ENCODE peak calls at places on chromosomes 11 and 22, in ten cellular contexts. B is activated CD4-positive, alpha-beta T cell treated with anti-CD3 and anti-CD28 coated beads, Interleukin-2, amount 10 ng/mL, durations not matched to agents 7 days and 5 days; Q is B cell; C is fibroblast of lung; G is stimulated activated CD8-positive, alpha-beta memory T cell treated with anti-CD3 and anti-CD28 coated beads, Interleukin-12 subunit alpha, Interleukin-12 subunit beta, amount 100 ng/mL, for 1 hour; I is OCI-LY7; P is activated naive CD8-positive, alpha-beta T cell treated with anti-CD3 and anti-CD28 coated beads, Interleukin-2, amount 50 U/mL, for 24 hours; J is kidney; X is activated CD4-positive, alpha-beta memory T cell treated with anti-CD3 and anti-CD28 coated beads, Interleukin-2, amount 10 ng/mL, durations not matched to agents 7 days and 5 days; E is left cardiac atrium. V is an unnamed sample.

GRCh38 chr11:46450846-46451470 is 59.4 kb upstream of the CHRM4 start:
- DNase-seq in B (no peak), Q (no peak), C (no peak), G (no peak), I (no peak), P (no peak), J (no peak), X (no peak), E (no peak), V (no peak)

GRCh38 chr11:134538793-134539192 is 126.8 kb upstream of the B3GAT1 start:
- DNase-seq in B (no peak), Q (no peak), C (no peak), G (no peak), I (no peak), P (no peak), J (peak), X (peak), E (no peak), V (no peak)

GRCh38 chr22:39175127-39176066 is 22.9 kb upstream of the CBX7 start:
- DNase-seq in B (no peak), Q (no peak), C (no peak), G (no peak), I (no peak), P (no peak), J (peak), X (no peak), E (no peak), V (no peak)

GRCh38 chr11:112485280-112485679 is 224.6 kb upstream of the PLET1 start:
- DNase-seq in B (no peak), Q (no peak), C (no peak), G (no peak), I (no peak), P (no peak), J (no peak), X (no peak), E (no peak), V (no peak)

GRCh38 chr22:31185056-31185455 is 25.1 kb downstream of the RNF185 start:
- DNase-seq in B (no peak), Q (no peak), C (peak), G (no peak), I (no peak), P (no peak), J (no peak), X (no peak), E (no peak), V (no peak)

GRCh38 chr22:44828193-44828592 is 75.8 kb downstream of the ARHGAP8 start:
- DNase-seq in B (no peak), Q (no peak), C (no peak), G (no peak), I (peak), P (peak), J (no peak), X (no peak), E (peak), V (no peak)

GRCh38 chr22:46106279-46107022 is 43.9 kb upstream of the PPARA start:
- DNase-seq in B (no peak), Q (no peak), C (no peak), G (no peak), I (no peak), P (no peak), J (no peak), X (no peak), E (no peak), V (no peak)

GRCh38 chr11:57402188-57403066 is 12.0 kb upstream of the PRG2 start:
- DNase-seq in B (no peak), Q (no peak), C (no peak), G (no peak), I (no peak), P (no peak), J (no peak), X (no peak), E (no peak), V (no peak)